ENCODE peak calls at places on chromosomes 5 and 9, in seven cellular contexts. One of them, this sample, is unnamed.

GRCh38 chr5:3126639-3127038 is 375.2 kb upstream of the IRX2 start:
- DNase-seq in RWPE1: no peak
- DNase-seq in anterior cingulate cortex: no peak
- DNase-seq in EL: no peak
- DNase-seq in AG04450: no peak
- DNase-seq in cerebellar cortex: no peak
- DNase-seq in retina: no peak
- DNase-seq in this sample: no peak

GRCh38 chr5:59992206-59992605 is 98.7 kb upstream of the PDE4D start:
- DNase-seq in RWPE1: no peak
- DNase-seq in AG04450: no peak
- DNase-seq in cerebellar cortex: no peak
- DNase-seq in retina: no peak
- DNase-seq in anterior cingulate cortex: no peak
- DNase-seq in EL: no peak
- DNase-seq in this sample: no peak

GRCh38 chr5:121251954-121252353 is 599.7 kb upstream of the FTMT start:
- DNase-seq in AG04450: no peak
- DNase-seq in cerebellar cortex: no peak
- DNase-seq in retina: no peak
- DNase-seq in RWPE1: peak
- DNase-seq in EL: no peak
- DNase-seq in anterior cingulate cortex: no peak
- DNase-seq in this sample: no peak

GRCh38 chr5:12016149-12016740 is 112.0 kb upstream of the CTNND2 start:
- DNase-seq in cerebellar cortex: peak
- DNase-seq in anterior cingulate cortex: no peak
- DNase-seq in RWPE1: no peak
- DNase-seq in AG04450: no peak
- DNase-seq in EL: no peak
- DNase-seq in retina: peak
- DNase-seq in this sample: no peak

GRCh38 chr5:124421584-124421983 is 324.9 kb downstream of the ZNF608 start:
- DNase-seq in AG04450: no peak
- DNase-seq in retina: no peak
- DNase-seq in anterior cingulate cortex: no peak
- DNase-seq in RWPE1: no peak
- DNase-seq in cerebellar cortex: no peak
- DNase-seq in EL: no peak
- DNase-seq in this sample: no peak

GRCh38 chr9:90969021-90969675 is 167.5 kb downstream of the SYK start:
- DNase-seq in anterior cingulate cortex: no peak
- DNase-seq in retina: no peak
- DNase-seq in AG04450: no peak
- DNase-seq in cerebellar cortex: no peak
- DNase-seq in RWPE1: peak
- DNase-seq in EL: no peak
- DNase-seq in this sample: no peak

GRCh38 chr5:35803221-35803651 is 53.5 kb upstream of the IL7R start:
- DNase-seq in retina: peak
- DNase-seq in anterior cingulate cortex: peak
- DNase-seq in cerebellar cortex: peak
- DNase-seq in EL: peak
- DNase-seq in AG04450: peak
- DNase-seq in RWPE1: no peak
- DNase-seq in this sample: no peak

GRCh38 chr5:141560725-141561483 is 57.9 kb downstream of the DIAPH1 start:
- DNase-seq in cerebellar cortex: peak
- DNase-seq in RWPE1: peak
- DNase-seq in anterior cingulate cortex: peak
- DNase-seq in retina: peak
- DNase-seq in AG04450: peak
- DNase-seq in EL: peak
- DNase-seq in this sample: peak

GRCh38 chr5:82644229-82644628 is 366.1 kb upstream of the RPS23 start:
- DNase-seq in RWPE1: no peak
- DNase-seq in anterior cingulate cortex: no peak
- DNase-seq in AG04450: no peak
- DNase-seq in EL: no peak
- DNase-seq in retina: no peak
- DNase-seq in cerebellar cortex: no peak
- DNase-seq in this sample: no peak